ENCODE peak calls at places on chromosomes 3 and 15, in ten cellular contexts. N is SW480, X is D721Med, C is left lung, S is hepatocyte, U is stomach, G is epithelial cell of proximal tubule, D is A549, W is tibial artery, M is RWPE1. Q is an unnamed sample.

GRCh38 chr15:36658321-36658720 is 78.9 kb downstream of the CDIN1 start:
- DNase-seq in N (no peak), X (no peak), C (no peak), S (no peak), U (no peak), G (no peak), D (no peak), W (no peak), M (peak; percentile 49), Q (peak; percentile 81)

GRCh38 chr15:50758712-50759205 is 6.7 kb downstream of the SPPL2A start:
- DNase-seq in N (no peak), X (no peak), C (no peak), S (no peak), U (no peak), G (no peak), D (no peak), W (no peak), M (no peak), Q (no peak)

GRCh38 chr3:107452436-107452835 is 70.3 kb upstream of the BBX start:
- DNase-seq in N (no peak), X (no peak), C (no peak), S (no peak), U (no peak), G (no peak), D (no peak), W (no peak), M (no peak), Q (no peak)

GRCh38 chr3:4821975-4822374 is 157.3 kb upstream of the BHLHE40 start:
- DNase-seq in N (no peak), X (no peak), C (peak; percentile 62), S (no peak), U (peak; percentile 43), G (no peak), D (no peak), W (no peak), M (no peak), Q (no peak)

GRCh38 chr3:28067014-28067413 is 174.4 kb upstream of the CMC1 start:
- DNase-seq in N (no peak), X (no peak), C (no peak), S (no peak), U (no peak), G (no peak), D (no peak), W (no peak), M (no peak), Q (no peak)

GRCh38 chr3:123467051-123467450 is 18.2 kb upstream of the ADCY5 start:
- DNase-seq in N (no peak), X (no peak), C (no peak), S (no peak), U (no peak), G (peak; percentile 30), D (no peak), W (no peak), M (no peak), Q (no peak)

GRCh38 chr15:68057758-68058157 is 3.6 kb downstream of the PIAS1 start:
- DNase-seq in N (peak; percentile 16), X (peak; percentile 43), C (no peak), S (no peak), U (no peak), G (no peak), D (no peak), W (no peak), M (no peak), Q (no peak)

GRCh38 chr15:50166216-50166615 is 15.8 kb upstream of the SLC27A2 start:
- DNase-seq in N (no peak), X (no peak), C (no peak), S (no peak), U (no peak), G (no peak), D (peak; percentile 71), W (no peak), M (peak; percentile 30), Q (peak; percentile 31)

Q was measured in HT-29.